ENCODE peak calls at places on chromosomes 16 and 17, in four cellular contexts. One of them, this sample, is unnamed.

GRCh38 chr17:72110231-72110952 is 10.4 kb upstream of the SOX9 start:
- DNase-seq in K562: no peak
- DNase-seq in A549: no peak
- DNase-seq in HepG2: no peak
- DNase-seq in this sample: no peak

GRCh38 chr17:58960068-58960467 is 146.6 kb downstream of the TRIM37 start:
- DNase-seq in K562: no peak
- DNase-seq in A549: peak; percentile 61
- DNase-seq in HepG2: peak; percentile 59
- DNase-seq in this sample: no peak

GRCh38 chr17:29292992-29293889 is 707 bp downstream of the NUFIP2 start:
- DNase-seq in K562: peak; percentile 84
- DNase-seq in A549: peak; percentile 61
- DNase-seq in HepG2: peak; percentile 45
- DNase-seq in this sample: no peak

GRCh38 chr16:14042706-14043105 is 28.4 kb upstream of the MRTFB start:
- DNase-seq in K562: no peak
- DNase-seq in A549: no peak
- DNase-seq in HepG2: no peak
- DNase-seq in this sample: no peak

GRCh38 chr16:24771132-24771778 is 41.8 kb downstream of the TNRC6A start:
- DNase-seq in K562: no peak
- DNase-seq in A549: no peak
- DNase-seq in HepG2: no peak
- DNase-seq in this sample: no peak

GRCh38 chr17:64635647-64636305 is 26.3 kb downstream of the SMURF2 start:
- DNase-seq in K562: no peak
- DNase-seq in A549: peak; percentile 18
- DNase-seq in HepG2: no peak
- DNase-seq in this sample: peak; percentile 62

GRCh38 chr16:9112166-9112843 is 20.9 kb downstream of the HAPSTR1 start:
- DNase-seq in K562: no peak
- DNase-seq in A549: peak; percentile 17
- DNase-seq in HepG2: peak; percentile 72
- DNase-seq in this sample: no peak

GRCh38 chr16:69553332-69553731 is 12.4 kb upstream of the NFAT5 start:
- DNase-seq in K562: no peak
- DNase-seq in A549: no peak
- DNase-seq in HepG2: no peak
- DNase-seq in this sample: no peak

GRCh38 chr17:42436401-42436800 is 13.3 kb upstream of the CAVIN1 start:
- DNase-seq in K562: peak; percentile 10
- DNase-seq in A549: no peak
- DNase-seq in HepG2: peak; percentile 82
- DNase-seq in this sample: no peak

GRCh38 chr17:74430706-74431567 is 951 bp upstream of the GPRC5C start:
- DNase-seq in K562: peak; percentile 63
- DNase-seq in A549: peak; percentile 91
- DNase-seq in HepG2: peak; percentile 95
- DNase-seq in this sample: peak; percentile 26

GRCh38 chr16:66928702-66929388 is 3.5 kb upstream of the RRAD start:
- DNase-seq in K562: peak; percentile 61
- DNase-seq in A549: peak; percentile 56
- DNase-seq in HepG2: peak; percentile 39
- DNase-seq in this sample: no peak

GRCh38 chr17:28385037-28385797 is 13.7 kb downstream of the SARM1 start:
- DNase-seq in K562: no peak
- DNase-seq in A549: no peak
- DNase-seq in HepG2: no peak
- DNase-seq in this sample: no peak

GRCh38 chr16:52741386-52741785 is 194.4 kb upstream of the TOX3 start:
- DNase-seq in K562: no peak
- DNase-seq in A549: no peak
- DNase-seq in HepG2: no peak
- DNase-seq in this sample: no peak

GRCh38 chr16:1262846-1263221 is 7.0 kb downstream of the TPSD1 start:
- DNase-seq in K562: no peak
- DNase-seq in A549: no peak
- DNase-seq in HepG2: no peak
- DNase-seq in this sample: no peak

GRCh38 chr16:85302848-85303353 is 190.6 kb upstream of the CIBAR2 start:
- DNase-seq in K562: no peak
- DNase-seq in A549: no peak
- DNase-seq in HepG2: no peak
- DNase-seq in this sample: no peak

GRCh38 chr17:64442550-64442971 is 6.4 kb upstream of the MILR1 start:
- DNase-seq in K562: no peak
- DNase-seq in A549: peak; percentile 55
- DNase-seq in HepG2: no peak
- DNase-seq in this sample: no peak

GRCh38 chr17:49359990-49360795 is 1.9 kb downstream of the ZNF652 start:
- DNase-seq in K562: no peak
- DNase-seq in A549: no peak
- DNase-seq in HepG2: no peak
- DNase-seq in this sample: no peak

GRCh38 chr17:56305017-56305416 is 151.7 kb downstream of the ANKFN1 start:
- DNase-seq in K562: no peak
- DNase-seq in A549: no peak
- DNase-seq in HepG2: no peak
- DNase-seq in this sample: no peak

GRCh38 chr17:30565073-30565935 is 88.1 kb downstream of the GOSR1 start:
- DNase-seq in K562: no peak
- DNase-seq in A549: peak; percentile 25
- DNase-seq in HepG2: no peak
- DNase-seq in this sample: no peak

GRCh38 chr17:71378741-71379140 is 742.1 kb upstream of the SOX9 start:
- DNase-seq in K562: no peak
- DNase-seq in A549: no peak
- DNase-seq in HepG2: peak; percentile 3
- DNase-seq in this sample: no peak

GRCh38 chr16:71674229-71674628 is 48.2 kb downstream of the MARVELD3 start:
- DNase-seq in K562: no peak
- DNase-seq in A549: no peak
- DNase-seq in HepG2: no peak
- DNase-seq in this sample: no peak

GRCh38 chr17:79620207-79621038 is 9.6 kb upstream of the RBFOX3 start:
- DNase-seq in K562: no peak
- DNase-seq in A549: no peak
- DNase-seq in HepG2: no peak
- DNase-seq in this sample: no peak

GRCh38 chr17:29212681-29213121 is 32.5 kb upstream of the MYO18A start:
- DNase-seq in K562: no peak
- DNase-seq in A549: no peak
- DNase-seq in HepG2: peak; percentile 20
- DNase-seq in this sample: no peak

GRCh38 chr16:11990672-11991390 is 14.3 kb downstream of the SNX29 start:
- DNase-seq in K562: no peak
- DNase-seq in A549: no peak
- DNase-seq in HepG2: no peak
- DNase-seq in this sample: no peak

GRCh38 chr16:68275611-68276191 is 11.4 kb downstream of the SLC7A6 start:
- DNase-seq in K562: no peak
- DNase-seq in A549: no peak
- DNase-seq in HepG2: peak; percentile 35
- DNase-seq in this sample: peak; percentile 96

GRCh38 chr17:81686614-81687013 is 2.8 kb downstream of the HGS start:
- DNase-seq in K562: no peak
- DNase-seq in A549: no peak
- DNase-seq in HepG2: no peak
- DNase-seq in this sample: no peak

GRCh38 chr17:57121308-57122042 is 36.4 kb downstream of the AKAP1 start:
- DNase-seq in K562: peak; percentile 54
- DNase-seq in A549: peak; percentile 56
- DNase-seq in HepG2: no peak
- DNase-seq in this sample: no peak

GRCh38 chr16:49604602-49605001 is 231.0 kb downstream of the C16orf78 start:
- DNase-seq in K562: no peak
- DNase-seq in A549: no peak
- DNase-seq in HepG2: no peak
- DNase-seq in this sample: no peak

GRCh38 chr16:30780021-30780420 is 7.0 kb downstream of the ZNF629 start:
- DNase-seq in K562: no peak
- DNase-seq in A549: no peak
- DNase-seq in HepG2: no peak
- DNase-seq in this sample: no peak

GRCh38 chr17:58084317-58084981 is 1.2 kb downstream of the DYNLL2 start:
- DNase-seq in K562: peak; percentile 49
- DNase-seq in A549: peak; percentile 61
- DNase-seq in HepG2: peak; percentile 75
- DNase-seq in this sample: peak; percentile 19

DNA sequence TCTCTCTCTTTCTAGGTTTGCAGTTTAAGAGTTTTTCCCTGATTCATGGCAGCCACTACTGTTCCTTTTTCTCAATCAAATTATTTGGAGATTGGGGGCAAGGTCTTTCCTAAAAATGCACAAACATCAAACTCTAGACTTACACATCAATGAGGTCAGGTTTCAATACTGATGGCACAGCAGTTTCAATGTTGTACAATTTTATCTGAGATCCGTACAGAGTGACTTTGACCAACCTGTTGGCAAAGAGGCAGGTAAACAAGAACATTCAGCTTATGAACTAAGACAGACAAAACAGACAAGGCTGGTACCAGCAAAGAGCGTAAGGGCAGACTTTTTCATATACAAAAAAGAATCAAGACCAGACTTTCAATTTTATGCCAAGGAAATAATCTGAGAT is 58.0 kb upstream of the GSG1L start:
- DNase-seq in K562: no peak
- DNase-seq in A549: no peak
- DNase-seq in HepG2: no peak
- DNase-seq in this sample: no peak
- TF ChIP-seq KDM1A in K562: no peak
- TF ChIP-seq KDM1A in A549: no peak
- TF ChIP-seq KDM1A in HepG2: no peak
- TF ChIP-seq KDM1A in this sample: no peak

GRCh38 chr16:4958510-4959111 is 481 bp downstream of the SEC14L5 start:
- DNase-seq in K562: no peak
- DNase-seq in A549: no peak
- DNase-seq in HepG2: no peak
- DNase-seq in this sample: no peak

GRCh38 chr16:4960579-4960978 is 2.4 kb downstream of the SEC14L5 start:
- DNase-seq in K562: no peak
- DNase-seq in A549: no peak
- DNase-seq in HepG2: no peak
- DNase-seq in this sample: no peak

GRCh38 chr16:4957720-4958509 is at the start of gene SEC14L5:
- DNase-seq in K562: peak; percentile 100
- DNase-seq in A549: peak; percentile 99
- DNase-seq in HepG2: peak; percentile 100
- DNase-seq in this sample: peak; percentile 55

GRCh38 chr16:4966736-4967453 is 8.8 kb downstream of the SEC14L5 start:
- DNase-seq in K562: no peak
- DNase-seq in A549: no peak
- DNase-seq in HepG2: no peak
- DNase-seq in this sample: no peak

DNA sequence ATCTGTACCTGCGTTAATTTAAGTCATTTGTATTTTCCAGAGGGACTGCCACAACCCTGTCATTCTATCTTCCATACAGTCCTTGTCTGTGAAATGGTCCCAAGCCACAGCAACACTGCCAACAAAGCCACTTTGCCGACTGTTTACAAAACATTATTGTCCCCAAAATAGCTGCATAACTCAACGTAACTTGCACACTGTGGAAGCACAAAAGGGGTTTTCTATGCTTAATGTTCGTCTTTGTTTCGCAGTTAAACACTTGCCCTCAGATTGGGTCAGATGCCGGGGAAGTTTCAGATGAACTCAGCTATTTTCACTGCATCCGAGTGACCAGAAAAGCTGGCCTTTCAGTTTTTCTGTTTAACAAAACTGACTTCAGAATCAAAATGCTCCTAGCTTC is 4.6 kb downstream of the SEC14L5 start:
- DNase-seq in K562: no peak
- DNase-seq in A549: no peak
- DNase-seq in HepG2: no peak
- DNase-seq in this sample: no peak
- TF ChIP-seq KDM1A in K562: no peak
- TF ChIP-seq KDM1A in A549: no peak
- TF ChIP-seq KDM1A in HepG2: no peak
- TF ChIP-seq KDM1A in this sample: no peak

GRCh38 chr17:77405867-77406513 is 265.2 kb downstream of the SEC14L1 start:
- DNase-seq in K562: no peak
- DNase-seq in A549: no peak
- DNase-seq in HepG2: no peak
- DNase-seq in this sample: no peak
- TF ChIP-seq KDM1A in K562: no peak
- TF ChIP-seq KDM1A in A549: no peak
- TF ChIP-seq KDM1A in HepG2: no peak
- TF ChIP-seq KDM1A in this sample: no peak

DNA sequence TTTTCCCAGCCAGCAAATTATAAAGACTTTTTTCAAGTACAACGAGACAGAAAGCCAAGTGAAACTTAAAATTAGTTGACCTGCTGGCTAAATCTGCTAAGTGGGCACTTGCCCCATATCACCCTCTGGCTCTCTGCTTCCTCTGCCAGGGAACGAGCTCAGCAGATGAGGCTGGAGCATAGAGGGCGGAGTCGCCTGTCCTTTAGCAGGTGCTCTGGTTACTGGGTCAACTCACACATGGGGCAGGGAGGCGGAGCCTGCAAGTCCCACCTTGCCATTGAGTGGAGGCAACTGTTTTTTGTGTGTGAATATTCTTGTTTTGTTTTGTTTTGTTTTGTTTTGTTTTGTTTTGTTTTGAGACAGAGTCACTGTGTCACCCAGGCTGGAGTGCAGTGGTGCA is 62.5 kb downstream of the EMP2 start:
- DNase-seq in K562: no peak
- DNase-seq in A549: no peak
- DNase-seq in HepG2: no peak
- DNase-seq in this sample: no peak
- TF ChIP-seq KDM1A in K562: no peak
- TF ChIP-seq KDM1A in A549: no peak
- TF ChIP-seq KDM1A in HepG2: no peak
- TF ChIP-seq KDM1A in this sample: no peak

This sample was measured in GM12878.